ENCODE peak calls at places on chromosomes 1 and 21, in four cellular contexts. U is GM20000, J is progenitor cell of endocrine pancreas, Z is fibroblast of villous mesenchyme. F is an unnamed sample.

GRCh38 chr21:46226146-46226545 is 2.4 kb downstream of the LSS start:
- DNase-seq in J (no peak), Z (peak; percentile 54), U (no peak), F (no peak)

GRCh38 chr1:85137660-85138059 is 63.2 kb downstream of the SYDE2 start:
- DNase-seq in J (peak; percentile 19), U (no peak), Z (no peak), F (peak; percentile 21)

GRCh38 chr1:2049225-2049516 is 1.0 kb upstream of the PRKCZ start:
- DNase-seq in J (no peak), U (no peak), Z (no peak), F (no peak)

GRCh38 chr1:46940307-46940706 is 969 bp downstream of the CYP4A11 start:
- DNase-seq in Z (no peak), J (no peak), U (no peak), F (no peak)

GRCh38 chr1:62613325-62613727 is 16.0 kb downstream of the ANGPTL3 start:
- DNase-seq in Z (no peak), J (no peak), U (peak; percentile 13), F (no peak)

GRCh38 chr1:228486596-228487335 is 416 bp upstream of the RNF187 start:
- DNase-seq in J (peak; percentile 22), U (peak; percentile 82), Z (peak; percentile 91), F (peak; percentile 40)

GRCh38 chr21:14602418-14602987 is 56.4 kb upstream of the SAMSN1 start:
- DNase-seq in J (no peak), U (peak; percentile 24), Z (peak; percentile 11), F (no peak)

GRCh38 chr1:152880316-152880715 is 2.2 kb downstream of the SMCP start:
- DNase-seq in J (no peak), Z (no peak), U (no peak), F (no peak)

GRCh38 chr21:20353351-20353750 is 644.9 kb upstream of the NCAM2 start:
- DNase-seq in J (no peak), U (no peak), Z (no peak), F (no peak)

GRCh38 chr1:6207075-6207885 is 1.4 kb downstream of the RNF207 start:
- DNase-seq in U (no peak), J (no peak), Z (no peak), F (no peak)

GRCh38 chr1:60970081-60970509 is 112.3 kb upstream of the NFIA start:
- DNase-seq in U (no peak), Z (peak; percentile 36), J (no peak), F (no peak)

GRCh38 chr1:22402336-22403053 is 49.2 kb upstream of the ZBTB40 start:
- DNase-seq in Z (no peak), J (no peak), U (no peak), F (no peak)

GRCh38 chr1:8660455-8660854 is 157.0 kb downstream of the RERE start:
- DNase-seq in U (no peak), J (no peak), Z (peak; percentile 88), F (no peak)

GRCh38 chr1:181587870-181588438 is 104.6 kb downstream of the CACNA1E start:
- DNase-seq in U (no peak), J (no peak), Z (no peak), F (no peak)

GRCh38 chr1:52925571-52926005 is 1.5 kb upstream of the SCP2 start:
- DNase-seq in J (no peak), Z (no peak), U (no peak), F (no peak)

GRCh38 chr1:109490029-109490933 is 3.6 kb upstream of the CYB561D1 start:
- DNase-seq in J (peak; percentile 51), Z (peak; percentile 61), U (peak; percentile 75), F (peak; percentile 50)

GRCh38 chr1:10122926-10123325 is 87.4 kb upstream of the KIF1B start:
- DNase-seq in Z (peak; percentile 78), U (no peak), J (no peak), F (no peak)

GRCh38 chr1:27109103-27109822 is 45.7 kb downstream of the SLC9A1 start:
- DNase-seq in J (no peak), Z (no peak), U (no peak), F (no peak)

DNA sequence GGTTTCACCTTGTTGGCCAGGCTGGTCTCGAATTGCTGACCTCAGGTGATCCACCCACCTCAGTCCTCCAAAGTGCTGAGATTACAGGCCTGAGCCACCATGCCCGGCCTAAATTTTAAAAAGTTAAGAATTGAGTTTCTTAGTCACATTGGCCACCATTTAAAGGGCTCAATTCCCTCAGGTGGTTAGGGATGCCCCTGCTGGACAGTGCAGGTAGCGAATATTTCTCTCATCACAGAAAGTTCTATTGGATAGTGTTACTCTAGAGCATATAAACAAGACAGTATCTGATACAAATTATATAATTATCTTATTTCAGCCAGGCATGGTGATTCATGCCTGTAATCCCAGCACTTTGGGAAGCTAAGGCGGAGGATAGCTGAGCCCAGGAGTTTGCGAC is 320.2 kb downstream of the ZP4 start:
- DNase-seq in Z (no peak), J (no peak), U (no peak), F (no peak)
- TF ChIP-seq CTCF in Z (no peak), J (peak; percentile 41), U (no peak), F (no peak)

DNA sequence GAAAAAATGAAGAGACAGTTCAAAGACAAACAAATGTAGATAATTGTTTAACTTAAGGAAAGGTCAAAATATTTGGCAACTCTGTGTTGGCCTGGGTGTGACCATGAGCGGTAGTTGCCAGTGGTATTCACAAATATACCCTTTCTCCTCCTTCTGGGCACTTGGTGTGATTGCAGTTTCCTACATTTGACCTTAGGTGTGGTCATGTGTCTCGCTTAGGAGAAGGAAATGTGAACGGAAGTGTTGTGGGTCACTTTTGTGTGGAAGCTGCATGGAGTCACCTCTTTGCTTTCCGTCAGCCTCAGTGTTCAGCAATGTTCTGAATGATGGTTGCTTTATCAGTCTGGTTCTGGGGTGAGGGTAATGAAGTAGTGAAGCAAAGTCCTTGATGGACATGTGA is 3.4 kb upstream of the PCSK9 start:
- DNase-seq in U (no peak), J (no peak), Z (no peak), F (no peak)
- TF ChIP-seq CTCF in U (no peak), J (peak; percentile 12), Z (peak; percentile 16), F (no peak)

GRCh38 chr21:27462786-27463185 is 495.9 kb upstream of the ADAMTS5 start:
- DNase-seq in Z (no peak), U (no peak), J (no peak), F (no peak)

GRCh38 chr21:27464643-27465042 is 497.8 kb upstream of the ADAMTS5 start:
- DNase-seq in Z (peak; percentile 38), U (no peak), J (no peak), F (no peak)

DNA sequence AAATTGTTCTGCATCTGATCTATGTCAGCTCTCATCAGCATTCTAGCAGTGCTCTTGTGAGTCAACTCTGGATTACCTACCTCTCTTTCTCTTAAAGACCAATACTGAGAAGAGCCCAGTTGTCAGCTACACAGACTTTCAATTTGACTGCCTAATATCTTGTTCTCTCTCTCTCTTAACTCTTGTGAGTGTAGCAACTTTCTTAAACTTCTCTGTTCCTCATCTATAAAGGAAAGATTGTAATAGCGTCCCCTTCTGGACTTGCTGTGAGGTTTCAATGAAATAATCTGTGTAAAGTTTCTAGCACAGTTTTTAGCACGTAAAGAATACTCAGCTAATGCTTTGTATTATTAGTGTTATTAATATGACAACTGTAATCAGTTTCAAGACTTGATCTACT is 499.3 kb upstream of the ADAMTS5 start:
- DNase-seq in J (no peak), Z (no peak), U (no peak), F (no peak)
- TF ChIP-seq CTCF in J (no peak), Z (peak; percentile 33), U (no peak), F (no peak)

GRCh38 chr1:80244366-80244765 is 1237.8 kb upstream of the ADGRL4 start:
- DNase-seq in Z (no peak), J (no peak), U (no peak), F (no peak)

GRCh38 chr1:80249699-80250098 is 1243.2 kb upstream of the ADGRL4 start:
- DNase-seq in U (no peak), J (no peak), Z (no peak), F (no peak)

GRCh38 chr1:80248886-80249285 is 1242.4 kb upstream of the ADGRL4 start:
- DNase-seq in U (no peak), J (no peak), Z (no peak), F (no peak)

GRCh38 chr1:80250573-80251168 is 1244.1 kb upstream of the ADGRL4 start:
- DNase-seq in J (no peak), Z (no peak), U (no peak), F (no peak)

GRCh38 chr1:80245813-80246212 is 1239.3 kb upstream of the ADGRL4 start:
- DNase-seq in Z (no peak), U (no peak), J (no peak), F (no peak)
- TF ChIP-seq CTCF in Z (no peak), U (no peak), J (no peak), F (no peak)

GRCh38 chr1:68470388-68470970 is 20.7 kb upstream of the RPE65 start:
- DNase-seq in J (no peak), U (no peak), Z (peak; percentile 34), F (no peak)
- TF ChIP-seq CTCF in J (peak; percentile 72), U (no peak), Z (peak; percentile 74), F (peak; percentile 38)

DNA sequence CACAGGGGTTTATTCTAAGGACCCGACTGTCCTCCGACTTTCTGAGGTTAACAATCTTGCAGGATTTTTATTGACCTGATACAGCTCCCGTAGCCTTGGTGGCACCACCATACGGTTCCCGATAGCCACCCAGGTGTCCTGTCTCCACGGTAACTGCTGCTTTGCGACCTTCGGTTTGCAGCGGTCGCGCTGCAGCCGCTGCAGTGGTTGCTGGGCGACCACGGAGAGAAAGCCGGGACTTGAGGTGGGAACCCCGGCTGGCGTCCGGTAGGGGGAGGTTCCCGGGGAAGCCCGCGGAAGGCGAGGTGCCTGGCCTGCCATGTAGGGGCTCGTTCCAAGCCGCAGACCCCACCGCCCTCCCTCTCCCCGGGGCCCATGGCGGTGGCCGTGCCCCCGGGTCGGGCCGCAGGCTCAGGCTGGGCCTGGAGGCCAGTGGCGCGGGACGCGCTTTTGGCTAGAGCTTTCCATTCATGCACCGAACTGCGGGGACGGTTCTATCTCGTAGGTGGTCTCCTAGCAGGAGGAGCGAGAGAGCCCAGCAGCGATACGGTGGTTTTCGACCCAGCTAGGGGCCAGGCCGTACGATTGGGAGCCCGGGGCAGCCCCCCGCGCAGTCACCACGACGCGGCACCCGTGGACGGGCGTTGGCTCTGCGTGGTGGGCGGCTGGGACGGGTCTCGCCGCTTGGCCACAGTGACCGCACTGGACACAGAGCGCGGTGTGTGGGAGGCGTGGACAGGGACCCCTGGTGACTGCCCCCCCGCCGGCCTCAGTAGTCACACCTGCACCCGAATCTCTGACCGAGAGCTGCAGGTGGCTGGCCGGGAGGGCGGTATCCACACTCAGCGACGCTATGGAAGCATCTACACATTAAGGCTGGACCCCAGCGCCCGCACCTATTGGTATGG is at the start of gene KLHDC9:
- DNase-seq in U (peak; percentile 96), Z (peak; percentile 79), J (peak; percentile 88), F (peak; percentile 80)
- TF ChIP-seq CTCF in U (no peak), Z (peak; percentile 5), J (peak; percentile 33), F (no peak)

DNA sequence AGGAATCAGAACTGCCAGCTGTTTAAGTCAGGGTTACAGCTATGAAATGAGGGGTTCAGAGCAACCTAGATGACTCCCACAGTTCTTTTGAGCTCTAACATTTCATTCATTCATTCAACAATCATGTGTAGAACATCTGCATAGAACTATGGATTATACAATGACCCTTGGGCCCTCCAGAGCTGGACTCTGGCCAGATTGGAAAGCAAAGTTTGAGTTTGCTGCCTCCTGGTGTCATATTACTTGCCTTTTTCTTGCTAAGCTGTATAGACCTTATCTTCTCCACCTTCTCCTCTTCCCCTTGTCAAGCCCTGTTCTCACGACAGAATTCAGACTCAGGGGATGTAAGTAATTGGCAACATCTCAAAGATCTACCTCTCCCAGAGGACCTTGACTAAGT is 4.0 kb downstream of the CASQ2 start:
- DNase-seq in U (no peak), J (no peak), Z (peak; percentile 65), F (no peak)
- TF ChIP-seq CTCF in U (no peak), J (peak; percentile 75), Z (peak; percentile 60), F (peak; percentile 34)

F was measured in breast epithelium.